ENCODE peak calls at places on chromosome 5, in five cellular contexts. F is A549, C is suprapubic skin, U is transverse colon, P is HepG2. K is an unnamed sample.

GRCh38 chr5:59067976-59068651 is 485.2 kb downstream of the RAB3C start:
- DNase-seq in F (no peak), C (no peak), U (no peak), P (no peak), K (no peak)

GRCh38 chr5:107954254-107954653 is 283.5 kb upstream of the EFNA5 start:
- DNase-seq in F (no peak), C (no peak), U (no peak), P (no peak), K (no peak)

GRCh38 chr5:72301557-72301956 is 18.5 kb downstream of the MRPS27 start:
- DNase-seq in F (no peak), C (no peak), U (no peak), P (no peak), K (no peak)

GRCh38 chr5:150505041-150505511 is 2.9 kb upstream of the NDST1 start:
- DNase-seq in F (no peak), C (no peak), U (no peak), P (no peak), K (no peak)

GRCh38 chr5:61052870-61053269 is 107.9 kb downstream of the NDUFAF2 start:
- DNase-seq in F (peak), C (no peak), U (no peak), P (peak), K (no peak)

GRCh38 chr5:177233206-177233605 is 70.3 kb downstream of the RAB24 start:
- DNase-seq in F (no peak), C (no peak), U (no peak), P (no peak), K (no peak)

GRCh38 chr5:110896901-110897300 is 158.1 kb downstream of the SLC25A46 start:
- DNase-seq in F (no peak), C (no peak), U (no peak), P (no peak), K (no peak)

GRCh38 chr5:160105686-160106085 is 13.6 kb downstream of the PWWP2A start:
- DNase-seq in F (no peak), C (no peak), U (no peak), P (no peak), K (no peak)

GRCh38 chr5:68593211-68593701 is 377.7 kb downstream of the PIK3R1 start:
- DNase-seq in F (no peak), C (no peak), U (no peak), P (no peak), K (peak)

GRCh38 chr5:170211575-170212334 is 21.0 kb upstream of the C5orf58 start:
- DNase-seq in F (peak), C (no peak), U (no peak), P (no peak), K (no peak)

GRCh38 chr5:159851053-159851452 is 65.2 kb upstream of the ADRA1B start:
- DNase-seq in F (no peak), C (no peak), U (no peak), P (no peak), K (no peak)

GRCh38 chr5:106127341-106127781 is 1543.4 kb downstream of the EFNA5 start:
- DNase-seq in F (no peak), C (no peak), U (no peak), P (no peak), K (no peak)

GRCh38 chr5:79932510-79933504 is 58.3 kb downstream of the MTX3 start:
- DNase-seq in F (no peak), C (no peak), U (no peak), P (peak), K (no peak)

GRCh38 chr5:58450811-58451629 is 8.9 kb downstream of the PLK2 start:
- DNase-seq in F (no peak), C (no peak), U (no peak), P (no peak), K (no peak)

GRCh38 chr5:150167908-150168307 is 1.3 kb downstream of the CDX1 start:
- DNase-seq in F (no peak), C (no peak), U (peak), P (no peak), K (no peak)

GRCh38 chr5:21219255-21219654 is 1231.3 kb upstream of the CDH18 start:
- DNase-seq in F (no peak), C (no peak), U (no peak), P (no peak), K (no peak)

GRCh38 chr5:10623305-10623910 is 59.5 kb downstream of the ANKRD33B start:
- DNase-seq in F (no peak), C (no peak), U (no peak), P (no peak), K (no peak)

GRCh38 chr5:39520232-39520572 is 95.4 kb upstream of the DAB2 start:
- DNase-seq in F (peak), C (no peak), U (no peak), P (no peak), K (no peak)

GRCh38 chr5:110916373-110917049 is 155.0 kb upstream of the TSLP start:
- DNase-seq in F (peak), C (no peak), U (no peak), P (no peak), K (no peak)

GRCh38 chr5:143248822-143249579 is 154.5 kb downstream of the NR3C1 start:
- DNase-seq in F (peak), C (no peak), U (no peak), P (peak), K (no peak)
- TF ChIP-seq EP300 in F (no peak), C (no peak), U (no peak), P (no peak), K (no peak)

GRCh38 chr5:141326088-141326854 is 4.0 kb upstream of the PCDHGA1 start:
- DNase-seq in F (peak), C (no peak), U (peak), P (peak), K (peak)

GRCh38 chr5:141319202-141319601 is 1.4 kb downstream of the TAF7 start:
- DNase-seq in F (no peak), C (no peak), U (no peak), P (no peak), K (no peak)

GRCh38 chr5:141322261-141322660 is 1.7 kb upstream of the TAF7 start:
- DNase-seq in F (no peak), C (no peak), U (no peak), P (no peak), K (no peak)

GRCh38 chr5:141319699-141320098 is 885 bp downstream of the TAF7 start:
- DNase-seq in F (no peak), C (no peak), U (no peak), P (no peak), K (no peak)

GRCh38 chr5:141320225-141321169 is at the start of gene TAF7:
- DNase-seq in F (peak), C (peak), U (peak), P (peak), K (peak)
- TF ChIP-seq EP300 in F (no peak), C (no peak), U (no peak), P (no peak), K (peak)

DNA sequence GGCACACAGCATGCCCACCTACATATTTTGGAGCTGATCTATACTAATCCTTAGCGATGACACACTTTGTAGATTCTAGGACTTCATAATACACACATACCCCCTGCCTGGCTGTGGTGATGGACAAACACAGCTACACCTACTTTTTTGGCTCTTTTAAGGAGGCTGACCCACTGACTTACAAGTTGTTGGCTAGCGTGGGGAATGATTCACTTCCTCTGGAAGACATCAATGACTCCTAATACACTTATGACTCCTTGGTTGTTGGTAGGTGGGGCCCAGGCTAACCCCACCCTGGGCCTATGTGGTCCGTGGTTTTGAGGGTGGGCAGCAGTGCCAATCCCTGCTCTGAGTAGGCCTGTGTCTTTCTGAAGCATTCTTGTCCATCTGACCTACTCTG is 144.4 kb downstream of the SLC12A2 start:
- DNase-seq in F (peak), C (no peak), U (no peak), P (no peak), K (no peak)
- TF ChIP-seq EP300 in F (no peak), C (no peak), U (no peak), P (no peak), K (no peak)

GRCh38 chr5:103743455-103743854 is 180.9 kb upstream of the NUDT12 start:
- DNase-seq in F (no peak), C (no peak), U (no peak), P (no peak), K (no peak)

GRCh38 chr5:103741984-103742383 is 179.4 kb upstream of the NUDT12 start:
- DNase-seq in F (no peak), C (no peak), U (no peak), P (no peak), K (no peak)

GRCh38 chr5:103744159-103744558 is 181.6 kb upstream of the NUDT12 start:
- DNase-seq in F (no peak), C (no peak), U (no peak), P (no peak), K (no peak)

GRCh38 chr5:103745353-103746065 is 182.9 kb upstream of the NUDT12 start:
- DNase-seq in F (no peak), C (no peak), U (no peak), P (no peak), K (no peak)
- TF ChIP-seq EP300 in F (no peak), C (no peak), U (no peak), P (no peak), K (no peak)

GRCh38 chr5:179055436-179055835 is 4.7 kb upstream of the ZNF354C start:
- DNase-seq in F (no peak), C (no peak), U (no peak), P (no peak), K (no peak)

GRCh38 chr5:179065703-179066102 is 5.5 kb downstream of the ZNF354C start:
- DNase-seq in F (no peak), C (no peak), U (no peak), P (no peak), K (no peak)

GRCh38 chr5:179054876-179055275 is 5.3 kb upstream of the ZNF354C start:
- DNase-seq in F (no peak), C (no peak), U (no peak), P (no peak), K (no peak)

GRCh38 chr5:179061025-179061424 is 852 bp downstream of the ZNF354C start:
- DNase-seq in F (no peak), C (no peak), U (no peak), P (no peak), K (no peak)

DNA sequence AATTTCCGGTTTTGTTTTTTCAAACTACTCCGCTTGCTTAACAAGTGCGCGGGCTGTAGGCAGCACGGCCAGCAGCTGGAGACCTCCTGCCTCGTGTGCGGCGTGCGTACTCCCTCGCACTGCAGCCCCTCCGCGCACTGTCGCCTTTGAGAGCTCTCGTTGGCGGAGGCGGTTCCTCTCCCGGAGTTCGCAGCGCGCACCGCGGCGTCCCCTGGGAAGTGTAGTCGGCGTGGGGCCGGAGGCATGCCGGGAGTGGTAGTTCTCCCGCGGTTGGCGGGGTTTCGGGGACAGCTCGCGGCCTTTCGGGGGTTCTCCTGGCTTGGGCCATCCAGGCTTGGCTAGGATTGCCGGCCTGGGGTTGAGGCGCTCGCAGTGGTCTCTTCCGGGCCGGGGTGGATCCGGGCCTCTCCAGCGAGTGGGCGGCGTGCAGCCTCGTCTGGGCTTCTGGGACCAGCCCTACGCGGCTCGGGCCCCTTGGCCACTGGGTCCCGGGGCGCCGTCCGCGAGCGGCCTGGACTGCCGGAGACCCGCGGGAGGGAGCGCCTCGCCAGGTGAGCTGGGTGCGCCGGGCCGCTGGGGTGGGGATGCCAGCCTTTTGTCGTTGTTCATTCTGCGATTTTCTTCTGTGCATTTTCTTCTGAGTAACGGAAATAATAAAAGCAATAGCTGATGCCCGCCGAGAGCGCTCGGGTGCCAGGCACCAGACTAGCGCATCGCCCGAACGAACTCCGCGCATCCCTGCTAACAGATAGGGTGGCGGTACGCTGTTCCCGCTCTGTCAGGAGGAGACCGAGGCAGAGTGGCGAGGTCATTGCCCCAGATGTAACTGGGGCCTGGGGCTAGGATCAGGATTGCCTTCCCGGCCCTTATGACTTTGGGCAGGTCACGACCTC is at the start of gene ZNF354C:
- DNase-seq in F (peak), C (peak), U (peak), P (no peak), K (peak)
- TF ChIP-seq EP300 in F (no peak), C (no peak), U (no peak), P (no peak), K (no peak)

DNA sequence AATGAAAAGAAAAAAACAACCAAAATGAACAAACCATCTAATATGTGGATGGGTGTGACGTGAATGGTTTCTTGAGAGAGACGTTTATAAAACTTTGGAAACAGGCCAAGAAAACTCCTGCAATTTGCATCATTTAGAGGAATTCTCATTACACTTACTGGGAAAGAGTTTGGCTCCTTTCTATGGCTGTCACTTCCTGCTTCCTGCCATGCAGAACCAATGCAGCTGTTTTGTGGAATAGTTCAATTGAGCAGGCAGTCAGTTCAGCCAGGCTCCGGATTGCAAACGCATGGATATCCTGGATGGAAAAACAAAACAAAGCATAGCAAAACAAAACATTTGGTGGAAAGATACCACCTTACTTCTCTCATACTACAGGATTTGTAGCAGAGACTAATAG is 36.6 kb downstream of the FAM114A2 start:
- DNase-seq in F (no peak), C (no peak), U (no peak), P (no peak), K (no peak)
- TF ChIP-seq EP300 in F (no peak), C (no peak), U (no peak), P (no peak), K (no peak)

GRCh38 chr5:37272564-37272963 is 23.4 kb upstream of the CPLANE1 start:
- DNase-seq in F (peak), C (no peak), U (peak), P (no peak), K (peak)
- TF ChIP-seq EP300 in F (no peak), C (no peak), U (no peak), P (no peak), K (no peak)

GRCh38 chr5:40838076-40838475 is 3.1 kb upstream of the RPL37 start:
- DNase-seq in F (no peak), C (no peak), U (no peak), P (no peak), K (no peak)

GRCh38 chr5:40832345-40832744 is 2.7 kb downstream of the RPL37 start:
- DNase-seq in F (no peak), C (no peak), U (no peak), P (no peak), K (no peak)

GRCh38 chr5:40833712-40834229 is 1.3 kb downstream of the RPL37 start:
- DNase-seq in F (no peak), C (no peak), U (no peak), P (no peak), K (no peak)

GRCh38 chr5:40834391-40834848 is 602 bp downstream of the RPL37 start:
- DNase-seq in F (peak), C (no peak), U (peak), P (no peak), K (peak)

GRCh38 chr5:40834849-40835787 is at the start of gene RPL37:
- DNase-seq in F (peak), C (peak), U (peak), P (peak), K (peak)
- TF ChIP-seq EP300 in F (no peak), C (no peak), U (no peak), P (peak), K (peak)